ENCODE peak calls at places on chromosomes 4 and X, in ten cellular contexts. M is mesendoderm; X is tibial artery; D is tibial nerve; B is suprapubic skin; G is CD8-positive, alpha-beta memory T cell; Y is heart right ventricle; A is psoas muscle; Z is CD4-positive, alpha-beta T cell; W is IMR-90. N is an unnamed sample.

GRCh38 chr4:103915224-103915869 is 195.6 kb upstream of the TACR3 start:
- DNase-seq in W (no peak), G (no peak), Z (no peak), Y (no peak), M (peak), X (no peak), D (no peak), A (no peak), B (no peak), N (no peak)

GRCh38 chr4:8594097-8595038 is 1.8 kb downstream of the CPZ start:
- DNase-seq in X (no peak), G (no peak), D (no peak), Z (no peak), A (no peak), Y (no peak), B (no peak), M (peak), W (peak), N (no peak)

GRCh38 chr4:7335363-7336066 is 99.2 kb downstream of the PSAPL1 start:
- DNase-seq in A (peak), W (peak), G (no peak), B (no peak), D (peak), Y (peak), X (peak), Z (peak), M (peak), N (peak)

GRCh38 chr4:39044947-39045734 is 12.9 kb upstream of the TMEM156 start:
- DNase-seq in D (no peak), Y (peak), X (peak), B (no peak), Z (no peak), W (no peak), G (peak), M (peak), A (peak), N (peak)

GRCh38 chr4:75935628-75936027 is 5.2 kb downstream of the NAAA start:
- DNase-seq in X (no peak), Y (no peak), B (no peak), D (no peak), M (no peak), A (no peak), G (no peak), Z (no peak), W (no peak), N (no peak)

GRCh38 chr4:94468093-94468492 is 16.4 kb downstream of the PDLIM5 start:
- DNase-seq in W (no peak), Y (no peak), Z (no peak), D (no peak), G (no peak), X (no peak), B (no peak), M (no peak), A (no peak), N (no peak)

GRCh38 chr4:83208776-83209365 is 75.7 kb downstream of the COQ2 start:
- DNase-seq in A (no peak), X (no peak), D (no peak), Y (no peak), Z (no peak), G (no peak), B (no peak), W (no peak), M (no peak), N (no peak)

GRCh38 chrX:110734894-110735541 is 60.6 kb downstream of the CHRDL1 start:
- DNase-seq in G (no peak), Y (no peak), B (no peak), A (no peak), D (no peak), W (peak), X (no peak), M (peak), Z (no peak), N (peak)

GRCh38 chrX:51215266-51215665 is 117.4 kb upstream of the NUDT10 start:
- DNase-seq in Y (no peak), X (no peak), G (no peak), M (peak), Z (no peak), D (no peak), A (no peak), W (no peak), B (no peak), N (no peak)

GRCh38 chr4:10456270-10457254 is 664 bp downstream of the ZNF518B start:
- DNase-seq in D (no peak), G (peak), W (peak), A (peak), M (peak), Z (peak), B (peak), X (peak), Y (peak), N (no peak)

GRCh38 chr4:8745828-8746225 is 125.8 kb downstream of the HMX1 start:
- DNase-seq in X (no peak), G (no peak), A (no peak), W (no peak), B (peak), Y (no peak), D (no peak), Z (no peak), M (no peak), N (no peak)

GRCh38 chr4:40212674-40213504 is 16.1 kb downstream of the RHOH start:
- DNase-seq in Z (no peak), X (no peak), Y (no peak), A (no peak), G (no peak), D (no peak), W (peak), B (no peak), M (peak), N (peak)

GRCh38 chr4:80005863-80006262 is 67.2 kb downstream of the ANTXR2 start:
- DNase-seq in X (no peak), B (no peak), Y (no peak), A (no peak), M (no peak), W (peak), G (no peak), D (no peak), Z (no peak), N (peak)

GRCh38 chr4:184267673-184268573 is 50.2 kb upstream of the ENPP6 start:
- DNase-seq in Z (peak), X (no peak), D (no peak), M (peak), W (peak), B (no peak), Y (no peak), G (peak), A (no peak), N (peak)

GRCh38 chr4:1410491-1411325 is 4.5 kb upstream of the NKX1-1 start:
- DNase-seq in B (no peak), X (peak), G (peak), Y (peak), D (no peak), W (peak), M (peak), Z (no peak), A (peak), N (no peak)

GRCh38 chr4:68498413-68499007 is 51.2 kb downstream of the TMPRSS11E start:
- DNase-seq in A (no peak), Z (peak), X (no peak), D (no peak), M (peak), G (peak), B (no peak), W (peak), Y (no peak), N (peak)

GRCh38 chr4:118994030-118994429 is 105.4 kb downstream of the SYNPO2 start:
- DNase-seq in X (no peak), M (no peak), W (peak), B (no peak), Y (no peak), D (no peak), G (no peak), A (no peak), Z (no peak), N (no peak)

GRCh38 chr4:108051343-108051742 is 61.7 kb downstream of the HADH start:
- DNase-seq in Y (no peak), G (peak), X (no peak), D (no peak), B (no peak), M (no peak), W (no peak), Z (no peak), A (no peak), N (no peak)

GRCh38 chr4:106264331-106264728 is 51.7 kb downstream of the TBCK start:
- DNase-seq in A (no peak), Z (no peak), B (no peak), D (no peak), G (no peak), Y (no peak), W (peak), X (no peak), M (peak), N (no peak)

GRCh38 chr4:184705692-184706091 is 28.2 kb downstream of the CENPU start:
- DNase-seq in G (no peak), X (no peak), Z (no peak), D (no peak), B (no peak), Y (no peak), A (no peak), M (no peak), W (no peak), N (no peak)

GRCh38 chr4:17787315-17787714 is 5.9 kb upstream of the FAM184B start:
- DNase-seq in Y (no peak), G (no peak), W (peak), D (no peak), Z (no peak), M (peak), B (no peak), X (no peak), A (no peak), N (peak)

GRCh38 chr4:120801171-120801758 is 121.3 kb downstream of the PRDM5 start:
- DNase-seq in A (peak), D (no peak), X (peak), Y (peak), B (no peak), Z (no peak), G (no peak), W (peak), M (no peak), N (peak)

GRCh38 chr4:23878912-23879732 is 10.7 kb downstream of the PPARGC1A start:
- DNase-seq in Z (no peak), M (peak), G (no peak), W (peak), A (no peak), D (no peak), B (no peak), X (no peak), Y (no peak), N (peak)
- H3K27ac ChIP-seq in Z (no peak), M (peak), G (no peak), W (no peak), A (peak), D (no peak), B (peak), X (no peak), Y (peak), N (no peak)

GRCh38 chr4:13816472-13816871 is 188.9 kb upstream of the BOD1L1 start:
- DNase-seq in M (no peak), X (no peak), W (no peak), Z (no peak), A (no peak), Y (no peak), D (no peak), B (no peak), G (no peak), N (no peak)
- H3K27ac ChIP-seq in M (no peak), X (no peak), W (no peak), Z (no peak), A (no peak), Y (no peak), D (no peak), B (no peak), G (no peak), N (no peak)

DNA sequence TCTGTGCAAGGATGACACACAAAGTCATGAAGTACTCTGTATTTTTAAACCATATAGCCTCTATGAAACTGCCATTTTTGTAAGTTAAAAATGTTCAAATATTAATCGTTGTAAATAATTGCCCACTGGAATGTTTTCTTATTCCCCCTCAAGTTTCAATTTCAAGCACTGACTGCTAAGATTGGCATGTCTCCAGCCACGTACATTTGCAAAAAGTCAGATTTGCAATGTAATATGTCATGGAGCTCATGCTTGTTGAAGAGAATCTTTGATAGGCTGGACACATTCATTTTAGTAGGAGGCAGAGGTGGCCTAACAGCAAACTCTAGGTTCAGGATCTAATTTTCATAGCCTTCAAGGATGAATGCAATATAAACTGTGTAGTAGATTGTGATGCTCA is 124.6 kb downstream of the CBR4 start:
- DNase-seq in X (no peak), Z (no peak), W (no peak), G (no peak), D (no peak), B (no peak), A (no peak), M (no peak), Y (no peak), N (no peak)
- H3K27ac ChIP-seq in X (no peak), Z (no peak), W (no peak), G (no peak), D (no peak), B (no peak), A (peak), M (no peak), Y (no peak), N (no peak)

GRCh38 chrX:38636949-38637819 is 75.8 kb downstream of the TSPAN7 start:
- DNase-seq in Z (no peak), D (no peak), G (no peak), X (no peak), W (no peak), Y (no peak), A (no peak), B (no peak), M (no peak), N (no peak)
- H3K27ac ChIP-seq in Z (no peak), D (no peak), G (no peak), X (no peak), W (no peak), Y (no peak), A (peak), B (no peak), M (no peak), N (no peak)